ENCODE peak calls at places on chromosomes 4 and X, in five cellular contexts. One of them, this sample, is unnamed.
A peak's percentile ranks its signal among the peaks of the same experiment; 100 is the strongest.

GRCh38 chr4:86054676-86055075 is 305.2 kb downstream of the MAPK10 start:
- DNase-seq in GM12878: no peak
- DNase-seq in mammary epithelial cell: no peak
- DNase-seq in hepatocyte: no peak
- DNase-seq in GM23248: no peak
- DNase-seq in this sample: no peak

GRCh38 chr4:152032722-152033131 is 271.9 kb upstream of the GATB start:
- DNase-seq in GM23248: peak; percentile 96
- DNase-seq in GM12878: no peak
- DNase-seq in mammary epithelial cell: no peak
- DNase-seq in hepatocyte: peak; percentile 17
- DNase-seq in this sample: no peak

GRCh38 chrX:8823698-8824097 is 22.5 kb upstream of the FAM9A start:
- DNase-seq in GM12878: no peak
- DNase-seq in hepatocyte: no peak
- DNase-seq in mammary epithelial cell: no peak
- DNase-seq in GM23248: no peak
- DNase-seq in this sample: no peak

GRCh38 chr4:122604146-122604545 is 16.7 kb downstream of the IL21 start:
- DNase-seq in GM23248: peak; percentile 13
- DNase-seq in hepatocyte: no peak
- DNase-seq in mammary epithelial cell: no peak
- DNase-seq in GM12878: no peak
- DNase-seq in this sample: no peak

GRCh38 chr4:110287130-110287529 is 88.7 kb upstream of the ELOVL6 start:
- DNase-seq in hepatocyte: no peak
- DNase-seq in GM12878: peak; percentile 83
- DNase-seq in mammary epithelial cell: peak; percentile 89
- DNase-seq in GM23248: peak; percentile 94
- DNase-seq in this sample: no peak

GRCh38 chr4:80219301-80220025 is 22.2 kb downstream of the PRDM8 start:
- DNase-seq in mammary epithelial cell: no peak
- DNase-seq in GM23248: peak; percentile 18
- DNase-seq in hepatocyte: peak; percentile 5
- DNase-seq in GM12878: no peak
- DNase-seq in this sample: no peak

GRCh38 chr4:174213734-174214101 is 69.7 kb downstream of the FBXO8 start:
- DNase-seq in GM23248: no peak
- DNase-seq in mammary epithelial cell: no peak
- DNase-seq in GM12878: no peak
- DNase-seq in hepatocyte: no peak
- DNase-seq in this sample: no peak

GRCh38 chr4:142697928-142698327 is 148.2 kb downstream of the INPP4B start:
- DNase-seq in hepatocyte: no peak
- DNase-seq in GM23248: no peak
- DNase-seq in GM12878: no peak
- DNase-seq in mammary epithelial cell: no peak
- DNase-seq in this sample: no peak

GRCh38 chr4:183099537-183100297 is 660 bp downstream of the WWC2 start:
- DNase-seq in GM12878: no peak
- DNase-seq in GM23248: peak; percentile 56
- DNase-seq in mammary epithelial cell: peak; percentile 35
- DNase-seq in hepatocyte: peak; percentile 73
- DNase-seq in this sample: no peak

GRCh38 chrX:107429090-107429489 is 20.4 kb upstream of the FRMPD3 start:
- DNase-seq in mammary epithelial cell: no peak
- DNase-seq in hepatocyte: no peak
- DNase-seq in GM12878: no peak
- DNase-seq in GM23248: peak; percentile 16
- DNase-seq in this sample: no peak

GRCh38 chrX:119685225-119686066 is 7.5 kb downstream of the SEPTIN6 start:
- DNase-seq in GM12878: no peak
- DNase-seq in mammary epithelial cell: no peak
- DNase-seq in hepatocyte: no peak
- DNase-seq in GM23248: peak; percentile 60
- DNase-seq in this sample: no peak

GRCh38 chr4:7759221-7759620 is 180.4 kb downstream of the AFAP1 start:
- DNase-seq in hepatocyte: no peak
- DNase-seq in GM12878: no peak
- DNase-seq in mammary epithelial cell: no peak
- DNase-seq in GM23248: no peak
- DNase-seq in this sample: no peak

GRCh38 chr4:112403072-112403945 is 106.1 kb downstream of the ALPK1 start:
- DNase-seq in mammary epithelial cell: no peak
- DNase-seq in GM23248: no peak
- DNase-seq in GM12878: no peak
- DNase-seq in hepatocyte: peak; percentile 7
- DNase-seq in this sample: no peak

GRCh38 chr4:39166670-39167069 is 15.7 kb upstream of the WDR19 start:
- DNase-seq in hepatocyte: no peak
- DNase-seq in GM23248: no peak
- DNase-seq in mammary epithelial cell: no peak
- DNase-seq in GM12878: no peak
- DNase-seq in this sample: no peak

GRCh38 chr4:42865572-42866189 is 26.8 kb upstream of the GRXCR1 start:
- DNase-seq in hepatocyte: peak; percentile 74
- DNase-seq in GM12878: no peak
- DNase-seq in mammary epithelial cell: peak; percentile 46
- DNase-seq in GM23248: peak; percentile 58
- DNase-seq in this sample: peak; percentile 12

GRCh38 chr4:21191304-21191703 is 491.0 kb downstream of the PACRGL start:
- DNase-seq in GM12878: no peak
- DNase-seq in mammary epithelial cell: no peak
- DNase-seq in GM23248: no peak
- DNase-seq in hepatocyte: no peak
- DNase-seq in this sample: no peak

GRCh38 chrX:23292979-23293651 is 41.5 kb upstream of the PTCHD1 start:
- DNase-seq in GM23248: no peak
- DNase-seq in mammary epithelial cell: no peak
- DNase-seq in hepatocyte: no peak
- DNase-seq in GM12878: no peak
- DNase-seq in this sample: no peak

GRCh38 chr4:126708716-126709115 is 924.0 kb upstream of the INTU start:
- DNase-seq in GM23248: no peak
- DNase-seq in GM12878: no peak
- DNase-seq in mammary epithelial cell: peak; percentile 84
- DNase-seq in hepatocyte: no peak
- DNase-seq in this sample: no peak

GRCh38 chr4:95545526-95545925 is 3.2 kb downstream of the UNC5C start:
- DNase-seq in mammary epithelial cell: peak; percentile 31
- DNase-seq in GM12878: no peak
- DNase-seq in hepatocyte: no peak
- DNase-seq in GM23248: no peak
- DNase-seq in this sample: no peak

GRCh38 chr4:149291463-149291862 is 524.2 kb downstream of the IQCM start:
- DNase-seq in mammary epithelial cell: no peak
- DNase-seq in hepatocyte: peak; percentile 13
- DNase-seq in GM12878: no peak
- DNase-seq in GM23248: no peak
- DNase-seq in this sample: no peak

GRCh38 chrX:153573999-153574398 is 24.9 kb downstream of the CCNQ start:
- DNase-seq in GM12878: no peak
- DNase-seq in hepatocyte: no peak
- DNase-seq in mammary epithelial cell: no peak
- DNase-seq in GM23248: peak; percentile 3
- DNase-seq in this sample: no peak

GRCh38 chrX:10233173-10233572 is 76.4 kb downstream of the CLCN4 start:
- DNase-seq in hepatocyte: no peak
- DNase-seq in GM12878: no peak
- DNase-seq in mammary epithelial cell: no peak
- DNase-seq in GM23248: peak; percentile 39
- DNase-seq in this sample: no peak

GRCh38 chr4:328729-329128 is 8.9 kb upstream of the ZNF141 start:
- DNase-seq in hepatocyte: no peak
- DNase-seq in mammary epithelial cell: no peak
- DNase-seq in GM12878: no peak
- DNase-seq in GM23248: no peak
- DNase-seq in this sample: no peak
- TF ChIP-seq EZH2 in hepatocyte: no peak
- TF ChIP-seq EZH2 in mammary epithelial cell: no peak
- TF ChIP-seq EZH2 in GM12878: no peak
- TF ChIP-seq EZH2 in GM23248: no peak
- TF ChIP-seq EZH2 in this sample: no peak

GRCh38 chrX:104255465-104255864 is 732 bp upstream of the ESX1 start:
- DNase-seq in hepatocyte: no peak
- DNase-seq in GM12878: no peak
- DNase-seq in GM23248: no peak
- DNase-seq in mammary epithelial cell: peak; percentile 2
- DNase-seq in this sample: no peak

GRCh38 chrX:104250470-104250869 is 4.3 kb downstream of the ESX1 start:
- DNase-seq in mammary epithelial cell: no peak
- DNase-seq in hepatocyte: no peak
- DNase-seq in GM12878: no peak
- DNase-seq in GM23248: no peak
- DNase-seq in this sample: no peak

GRCh38 chrX:104254442-104255115 is at the start of gene ESX1:
- DNase-seq in mammary epithelial cell: peak; percentile 30
- DNase-seq in GM12878: no peak
- DNase-seq in hepatocyte: no peak
- DNase-seq in GM23248: peak; percentile 19
- DNase-seq in this sample: no peak

DNA sequence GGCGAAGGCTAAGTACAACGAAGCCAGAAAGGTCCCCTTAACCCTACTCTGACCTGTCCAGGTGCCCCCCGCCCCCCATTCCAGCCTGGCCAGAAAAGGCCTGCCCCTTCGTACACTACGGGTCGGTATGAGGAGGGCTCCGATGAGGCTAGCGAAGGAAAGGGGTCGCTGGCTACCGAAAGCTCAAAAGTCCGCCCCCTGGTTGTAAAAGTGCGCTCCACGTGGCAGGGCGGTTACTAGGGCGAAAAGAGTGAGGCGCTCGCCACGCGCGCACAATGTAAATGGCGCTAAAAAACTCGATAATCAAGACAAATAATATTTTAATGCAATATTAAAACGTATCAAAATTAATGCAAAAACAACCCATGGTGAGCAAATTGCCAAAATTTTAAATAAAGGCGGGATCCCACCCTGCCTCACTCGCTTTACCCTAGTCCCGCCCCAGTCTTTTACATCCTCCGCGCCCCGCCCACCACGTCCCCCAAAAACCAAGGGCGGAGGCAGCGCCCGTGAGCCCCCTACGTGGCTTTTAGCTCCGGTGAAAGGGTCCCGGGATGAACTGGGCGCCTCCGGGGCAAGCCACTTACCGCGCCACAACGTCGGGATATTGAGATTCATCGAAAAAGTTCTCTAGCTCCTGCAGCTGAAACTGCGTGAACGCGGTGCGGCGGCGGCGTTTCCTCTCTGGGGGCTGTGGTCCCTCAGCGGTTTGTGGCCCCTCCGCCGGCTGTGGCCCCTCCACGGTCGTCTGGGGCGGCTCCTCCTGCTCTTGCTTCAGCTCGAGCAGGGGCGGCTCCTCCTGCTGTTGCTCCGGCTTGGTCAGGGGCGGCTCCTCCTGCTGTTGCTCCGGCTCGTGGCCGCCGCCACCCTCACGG is 929 bp downstream of the ESX1 start:
- DNase-seq in mammary epithelial cell: peak; percentile 0
- DNase-seq in hepatocyte: no peak
- DNase-seq in GM12878: no peak
- DNase-seq in GM23248: peak; percentile 6
- DNase-seq in this sample: no peak
- TF ChIP-seq EZH2 in mammary epithelial cell: no peak
- TF ChIP-seq EZH2 in hepatocyte: peak; percentile 60
- TF ChIP-seq EZH2 in GM12878: no peak
- TF ChIP-seq EZH2 in GM23248: peak; percentile 39
- TF ChIP-seq EZH2 in this sample: no peak

DNA sequence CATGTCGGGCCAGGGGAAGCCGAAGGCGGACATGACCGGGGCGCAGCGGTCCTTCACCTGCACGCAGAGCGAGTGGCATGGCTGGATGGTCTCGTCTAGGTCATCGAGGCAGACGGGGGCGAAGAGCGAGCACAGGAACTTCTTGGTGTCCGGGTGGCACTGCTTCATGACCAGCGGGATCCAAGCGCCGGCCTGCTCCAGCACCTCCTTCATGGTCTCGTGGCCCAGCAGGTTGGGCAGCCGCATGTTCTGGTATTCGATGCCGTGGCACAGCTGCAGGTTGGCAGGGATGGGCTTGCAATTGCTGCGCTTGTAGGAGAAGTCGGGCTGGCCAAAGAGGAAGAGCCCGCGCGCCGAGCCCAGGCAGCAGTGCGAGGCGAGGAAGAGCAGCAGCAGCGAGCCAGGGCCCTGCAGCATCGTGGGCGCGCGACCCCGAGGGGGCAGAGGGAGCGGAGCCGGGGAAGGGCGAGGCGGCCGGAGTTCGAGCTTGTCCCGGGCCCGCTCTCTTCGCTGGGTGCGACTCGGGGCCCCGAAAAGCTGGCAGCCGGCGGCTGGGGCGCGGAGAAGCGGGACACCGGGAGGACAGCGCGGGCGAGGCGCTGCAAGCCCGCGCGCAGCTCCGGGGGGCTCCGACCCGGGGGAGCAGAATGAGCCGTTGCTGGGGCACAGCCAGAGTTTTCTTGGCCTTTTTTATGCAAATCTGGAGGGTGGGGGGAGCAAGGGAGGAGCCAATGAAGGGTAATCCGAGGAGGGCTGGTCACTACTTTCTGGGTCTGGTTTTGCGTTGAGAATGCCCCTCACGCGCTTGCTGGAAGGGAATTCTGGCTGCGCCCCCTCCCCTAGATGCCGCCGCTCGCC is at the start of gene SFRP2:
- DNase-seq in mammary epithelial cell: no peak
- DNase-seq in GM12878: no peak
- DNase-seq in GM23248: peak; percentile 52
- DNase-seq in hepatocyte: no peak
- DNase-seq in this sample: no peak
- TF ChIP-seq EZH2 in mammary epithelial cell: peak; percentile 95
- TF ChIP-seq EZH2 in GM12878: no peak
- TF ChIP-seq EZH2 in GM23248: peak; percentile 94
- TF ChIP-seq EZH2 in hepatocyte: peak; percentile 85
- TF ChIP-seq EZH2 in this sample: no peak

DNA sequence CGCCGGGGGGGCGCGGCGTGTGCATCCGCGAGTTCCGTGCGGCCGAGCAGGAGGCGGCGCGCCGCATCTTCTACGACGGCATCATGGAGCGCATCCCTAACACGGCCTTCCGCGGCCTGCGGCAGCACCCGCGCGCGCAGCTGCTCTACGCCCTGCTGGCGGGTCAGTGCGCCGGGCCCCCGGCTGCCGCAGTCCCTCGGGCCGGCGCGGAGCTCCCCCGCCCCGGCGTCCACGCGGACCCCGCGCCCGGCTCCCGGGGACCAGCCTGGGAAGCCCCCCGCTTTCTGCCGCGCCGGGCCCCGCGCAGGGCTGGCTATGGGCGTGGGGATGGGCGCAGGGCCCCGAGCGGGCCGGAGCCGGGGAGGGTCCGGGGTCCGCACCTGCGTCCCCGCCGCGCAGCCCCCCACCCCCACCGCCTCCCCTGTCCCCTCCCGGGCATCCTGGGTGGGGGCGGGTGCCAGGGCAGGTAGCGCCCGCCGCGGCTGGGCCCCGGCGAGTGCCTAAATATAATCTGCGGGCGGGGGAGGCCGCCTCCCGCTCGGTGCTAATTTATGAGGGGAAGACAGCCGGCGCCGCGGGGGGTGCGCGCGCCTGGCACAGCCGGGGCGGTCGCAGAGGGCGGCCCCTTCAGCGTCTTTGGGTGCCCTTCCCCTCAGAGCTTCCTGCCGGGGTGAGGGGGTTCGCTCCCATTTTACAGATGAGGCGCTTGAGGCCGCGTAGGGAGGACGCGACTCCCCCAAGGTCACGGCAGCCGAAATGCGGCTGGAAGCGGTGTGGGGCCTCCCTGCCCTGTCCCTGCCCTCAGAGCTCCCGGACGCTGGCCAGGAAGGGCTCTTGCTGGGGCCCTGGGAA is 825 bp downstream of the NAT8L start:
- DNase-seq in mammary epithelial cell: no peak
- DNase-seq in GM12878: no peak
- DNase-seq in hepatocyte: peak; percentile 53
- DNase-seq in GM23248: peak; percentile 56
- DNase-seq in this sample: no peak
- TF ChIP-seq EZH2 in mammary epithelial cell: no peak
- TF ChIP-seq EZH2 in GM12878: no peak
- TF ChIP-seq EZH2 in hepatocyte: peak; percentile 61
- TF ChIP-seq EZH2 in GM23248: peak; percentile 39
- TF ChIP-seq EZH2 in this sample: no peak

This sample was measured in SK-N-MC.